ENCODE peak calls at places on chromosomes 2 and 18, in eight cellular contexts. W is fibroblast of the aortic adventitia, A is IMR-90, I is activated T-cell treated with anti-CD3 and anti-CD28 coated beads for 48 hours, E is left lung, S is right lobe of liver, F is COR-L47, J is HTR-8/SVneo. M is an unnamed sample.
A peak's percentile ranks its signal among the peaks of the same experiment; 100 is the strongest.

GRCh38 chr18:31041346-31042067 is 1.0 kb downstream of the DSC3 start:
- DNase-seq in W (no peak), E (no peak), J (no peak), A (no peak), S (peak; percentile 21), I (no peak), F (no peak), M (peak; percentile 31)

GRCh38 chr18:25097119-25098114 is 254.5 kb downstream of the ZNF521 start:
- DNase-seq in A (peak; percentile 73), I (no peak), W (peak; percentile 4), J (no peak), F (no peak), E (no peak), S (no peak), M (peak; percentile 21)

GRCh38 chr2:234793211-234793610 is 158.6 kb upstream of the SH3BP4 start:
- DNase-seq in F (no peak), W (no peak), J (no peak), E (no peak), A (no peak), S (no peak), I (no peak), M (no peak)

GRCh38 chr2:26174691-26175181 is 1.8 kb downstream of the GAREM2 start:
- DNase-seq in E (no peak), W (no peak), S (no peak), A (no peak), F (no peak), I (no peak), J (no peak), M (no peak)

GRCh38 chr2:100513650-100514049 is 43.4 kb downstream of the NMS start:
- DNase-seq in I (no peak), W (peak; percentile 49), J (no peak), E (no peak), S (no peak), A (no peak), F (no peak), M (no peak)

GRCh38 chr2:239569401-239570090 is 168.7 kb upstream of the HDAC4 start:
- DNase-seq in W (no peak), J (no peak), F (no peak), S (no peak), I (no peak), A (no peak), E (no peak), M (no peak)

GRCh38 chr2:13413989-13414388 is 697.3 kb downstream of the TRIB2 start:
- DNase-seq in I (no peak), F (peak; percentile 6), A (no peak), J (no peak), W (no peak), S (no peak), E (no peak), M (no peak)

GRCh38 chr2:28507806-28508764 is 12.2 kb downstream of the PLB1 start:
- DNase-seq in W (no peak), S (no peak), E (no peak), A (peak; percentile 17), I (peak; percentile 31), F (no peak), J (no peak), M (no peak)

GRCh38 chr18:21740724-21741510 is at the start of gene MIB1:
- DNase-seq in J (peak; percentile 35), F (peak; percentile 99), W (peak; percentile 96), A (peak; percentile 41), S (peak; percentile 72), E (peak; percentile 61), I (no peak), M (peak; percentile 98)

GRCh38 chr2:7060156-7060555 is 142.9 kb downstream of the RNF144A start:
- DNase-seq in J (no peak), S (no peak), A (no peak), E (no peak), F (no peak), I (no peak), W (no peak), M (no peak)

GRCh38 chr2:128633501-128633900 is 314.8 kb upstream of the HS6ST1 start:
- DNase-seq in F (no peak), I (no peak), J (no peak), W (peak; percentile 60), S (no peak), A (peak; percentile 57), E (no peak), M (peak; percentile 79)

GRCh38 chr2:197675711-197676188 is 363 bp upstream of the RFTN2 start:
- DNase-seq in I (no peak), W (peak; percentile 67), F (no peak), A (peak; percentile 76), E (no peak), S (no peak), J (no peak), M (peak; percentile 82)

GRCh38 chr2:172242968-172243367 is 140.3 kb upstream of the DLX2 start:
- DNase-seq in J (no peak), F (no peak), E (peak; percentile 80), W (no peak), I (no peak), A (no peak), S (no peak), M (no peak)

GRCh38 chr18:54434453-54434852 is 76.7 kb downstream of the C18orf54 start:
- DNase-seq in J (no peak), S (no peak), W (no peak), E (no peak), F (no peak), A (no peak), I (no peak), M (no peak)

GRCh38 chr18:22840606-22841144 is 92.5 kb upstream of the RBBP8 start:
- DNase-seq in J (no peak), A (peak; percentile 49), W (peak; percentile 25), I (no peak), F (no peak), E (no peak), S (no peak), M (no peak)

GRCh38 chr2:135773917-135774316 is 32.3 kb downstream of the UBXN4 start:
- DNase-seq in I (no peak), J (no peak), S (no peak), E (no peak), A (peak; percentile 80), W (peak; percentile 5), F (no peak), M (peak; percentile 55)

GRCh38 chr2:160028431-160029269 is 33.8 kb downstream of the PLA2R1 start:
- DNase-seq in S (no peak), W (peak; percentile 93), A (peak; percentile 58), J (no peak), E (no peak), I (no peak), F (no peak), M (peak; percentile 14)

GRCh38 chr18:27605107-27605834 is 420.2 kb upstream of the CHST9 start:
- DNase-seq in E (peak; percentile 42), F (peak; percentile 78), A (peak; percentile 65), S (peak; percentile 35), I (no peak), W (peak; percentile 80), J (peak; percentile 34), M (peak; percentile 82)

GRCh38 chr2:197191177-197191947 is 119.2 kb downstream of the ANKRD44 start:
- DNase-seq in E (no peak), A (peak; percentile 28), J (peak; percentile 17), W (peak; percentile 61), S (no peak), I (no peak), F (peak; percentile 40), M (peak; percentile 50)

GRCh38 chr2:113124181-113124961 is 3.0 kb upstream of the IL1RN start:
- DNase-seq in W (peak; percentile 52), J (no peak), E (no peak), I (no peak), S (no peak), F (no peak), A (peak; percentile 17), M (peak; percentile 10)

GRCh38 chr2:290090-290722 is 2.3 kb upstream of the ALKAL2 start:
- DNase-seq in W (peak; percentile 76), F (peak; percentile 38), I (peak; percentile 41), A (peak; percentile 78), E (peak; percentile 74), J (peak; percentile 49), S (peak; percentile 87), M (peak; percentile 81)

GRCh38 chr2:224046752-224047151 is 7.7 kb upstream of the SERPINE2 start:
- DNase-seq in I (no peak), F (no peak), W (no peak), S (no peak), E (no peak), A (peak; percentile 71), J (no peak), M (no peak)

GRCh38 chr18:5772271-5772670 is 123.1 kb downstream of the TMEM200C start:
- DNase-seq in W (peak; percentile 1), J (no peak), E (no peak), I (no peak), A (peak; percentile 26), F (no peak), S (no peak), M (no peak)

GRCh38 chr2:205865794-205866490 is 183.6 kb downstream of the NRP2 start:
- DNase-seq in W (no peak), I (no peak), J (no peak), E (no peak), S (no peak), F (peak; percentile 92), A (no peak), M (no peak)

GRCh38 chr2:226490172-226490571 is 309.4 kb downstream of the IRS1 start:
- DNase-seq in S (no peak), F (no peak), E (no peak), I (no peak), A (peak; percentile 59), W (no peak), J (no peak), M (no peak)

GRCh38 chr18:57446322-57446721 is 11.1 kb downstream of the ONECUT2 start:
- DNase-seq in W (no peak), J (no peak), I (no peak), S (no peak), A (peak; percentile 4), F (peak; percentile 47), E (no peak), M (no peak)

GRCh38 chr2:26172866-26173595 is at the start of gene GAREM2:
- DNase-seq in E (no peak), S (no peak), F (no peak), I (no peak), W (no peak), A (no peak), J (peak; percentile 51), M (no peak)